ENCODE peak calls at places on chromosomes 4 and X, in eight cellular contexts. J is astrocyte of the spinal cord, G is endothelial cell of umbilical vein, D is IMR-90, O is cardiac muscle cell, R is PC-3, U is suprapubic skin, K is transverse colon. W is an unnamed sample.
A peak's percentile ranks its signal among the peaks of the same experiment; 100 is the strongest.

GRCh38 chr4:6969826-6970800 is 60.5 kb downstream of the TBC1D14 start:
- DNase-seq in J (no peak), G (no peak), D (no peak), O (no peak), R (no peak), U (peak; percentile 59), K (no peak), W (no peak)

GRCh38 chr4:176753049-176753448 is 39.7 kb downstream of the VEGFC start:
- DNase-seq in J (peak; percentile 94), G (peak; percentile 50), D (peak; percentile 95), O (peak; percentile 7), R (peak; percentile 23), U (no peak), K (no peak), W (peak; percentile 22)

GRCh38 chrX:20432048-20432447 is 165.3 kb upstream of the RPS6KA3 start:
- DNase-seq in J (peak; percentile 54), G (no peak), D (peak; percentile 59), O (no peak), R (peak; percentile 74), U (no peak), K (no peak), W (peak; percentile 5)

GRCh38 chrX:7316280-7316679 is 168.3 kb upstream of the PUDP start:
- DNase-seq in J (no peak), G (no peak), D (no peak), O (no peak), R (peak; percentile 53), U (no peak), K (no peak), W (peak; percentile 36)

GRCh38 chr4:170420255-170420693 is 330.5 kb upstream of the AADAT start:
- DNase-seq in J (no peak), G (no peak), D (peak; percentile 57), O (no peak), R (peak; percentile 14), U (no peak), K (no peak), W (no peak)

GRCh38 chrX:38426785-38427184 is 74.4 kb downstream of the OTC start:
- DNase-seq in J (no peak), G (peak; percentile 1), D (no peak), O (no peak), R (peak; percentile 8), U (no peak), K (no peak), W (peak; percentile 51)

GRCh38 chrX:150212672-150213480 is 150.2 kb upstream of the MAMLD1 start:
- DNase-seq in J (peak; percentile 12), G (no peak), D (peak; percentile 52), O (peak; percentile 81), R (no peak), U (no peak), K (no peak), W (no peak)

GRCh38 chr4:8739820-8740665 is 131.6 kb downstream of the HMX1 start:
- DNase-seq in J (no peak), G (no peak), D (no peak), O (no peak), R (no peak), U (peak; percentile 58), K (no peak), W (no peak)

GRCh38 chrX:1323315-1323714 is 13.3 kb upstream of the IL3RA start:
- DNase-seq in J (no peak), G (peak; percentile 72), D (no peak), O (peak; percentile 49), R (peak; percentile 64), U (no peak), K (peak; percentile 63), W (no peak)

GRCh38 chrX:57155171-57155570 is 18.0 kb upstream of the SPIN2A start:
- DNase-seq in J (no peak), G (no peak), D (no peak), O (no peak), R (no peak), U (no peak), K (peak; percentile 29), W (no peak)

GRCh38 chr4:8215001-8215427 is 15.9 kb downstream of the SH3TC1 start:
- DNase-seq in J (peak; percentile 46), G (peak; percentile 20), D (peak; percentile 84), O (peak; percentile 46), R (no peak), U (no peak), K (no peak), W (peak; percentile 96)

GRCh38 chrX:153061732-153062131 is 5.5 kb downstream of the PNMA3 start:
- DNase-seq in J (peak; percentile 32), G (no peak), D (peak; percentile 55), O (no peak), R (peak; percentile 71), U (no peak), K (no peak), W (peak; percentile 11)

GRCh38 chr4:158219623-158220022 is 9.3 kb downstream of the TMEM144 start:
- DNase-seq in J (no peak), G (no peak), D (no peak), O (no peak), R (no peak), U (no peak), K (no peak), W (no peak)

GRCh38 chr4:35503435-35503834 is 740.9 kb downstream of the ARAP2 start:
- DNase-seq in J (no peak), G (no peak), D (no peak), O (no peak), R (no peak), U (no peak), K (no peak), W (no peak)

GRCh38 chr4:54499308-54500074 is 158.3 kb upstream of the KIT start:
- DNase-seq in J (peak; percentile 79), G (no peak), D (peak; percentile 5), O (no peak), R (peak; percentile 52), U (no peak), K (no peak), W (peak; percentile 16)

GRCh38 chr4:7777017-7777710 is 162.5 kb downstream of the AFAP1 start:
- DNase-seq in J (no peak), G (no peak), D (no peak), O (no peak), R (no peak), U (no peak), K (no peak), W (no peak)

GRCh38 chr4:122963222-122963621 is 40.8 kb upstream of the NUDT6 start:
- DNase-seq in J (peak; percentile 5), G (no peak), D (peak; percentile 45), O (no peak), R (peak; percentile 32), U (no peak), K (no peak), W (peak; percentile 87)

GRCh38 chr4:26055855-26056254 is 141.8 kb downstream of the SMIM20 start:
- DNase-seq in J (no peak), G (no peak), D (no peak), O (no peak), R (peak; percentile 3), U (no peak), K (no peak), W (no peak)

GRCh38 chr4:39134674-39135073 is 47.7 kb upstream of the WDR19 start:
- DNase-seq in J (no peak), G (peak; percentile 16), D (peak; percentile 1), O (no peak), R (peak; percentile 7), U (no peak), K (no peak), W (no peak)

GRCh38 chr4:81052119-81053068 is 21.9 kb downstream of the BMP3 start:
- DNase-seq in J (peak; percentile 72), G (peak; percentile 52), D (peak; percentile 74), O (peak; percentile 85), R (peak; percentile 74), U (no peak), K (peak; percentile 79), W (peak; percentile 79)

GRCh38 chr4:152189451-152190179 is 346.3 kb downstream of the FBXW7 start:
- DNase-seq in J (no peak), G (no peak), D (no peak), O (no peak), R (no peak), U (no peak), K (no peak), W (no peak)

GRCh38 chr4:115537387-115537786 is 424.0 kb upstream of the NDST4 start:
- DNase-seq in J (peak; percentile 41), G (no peak), D (no peak), O (no peak), R (peak; percentile 27), U (no peak), K (no peak), W (peak; percentile 26)
- TF ChIP-seq CTCF in J (no peak), G (no peak), D (no peak), O (no peak), R (peak; percentile 42), U (no peak), K (no peak), W (peak; percentile 44)

DNA sequence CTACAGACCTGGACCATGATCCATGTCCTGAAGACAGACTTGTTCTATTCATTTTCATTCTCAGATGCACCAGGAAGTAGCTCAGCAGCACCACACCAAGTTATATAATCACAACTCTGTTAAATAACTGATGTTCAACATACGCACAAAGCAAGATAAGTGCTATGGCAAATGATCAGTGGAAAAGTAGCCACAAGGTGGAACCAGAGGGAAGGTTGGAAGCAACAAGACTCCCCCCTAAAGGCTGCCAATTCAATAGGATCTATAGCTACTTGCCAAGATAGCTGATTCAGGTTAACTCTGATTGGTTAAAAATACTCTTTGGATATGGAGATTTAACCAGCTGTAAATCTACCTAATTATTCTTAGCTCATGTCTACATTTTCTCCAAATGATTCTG is 23.7 kb upstream of the FAM47B start:
- DNase-seq in J (peak; percentile 67), G (peak; percentile 67), D (peak; percentile 75), O (peak; percentile 74), R (peak; percentile 67), U (no peak), K (no peak), W (peak; percentile 58)
- TF ChIP-seq CTCF in J (peak; percentile 51), G (peak; percentile 42), D (peak; percentile 53), O (peak; percentile 48), R (peak; percentile 71), U (no peak), K (no peak), W (peak; percentile 28)

GRCh38 chr4:15928883-15929282 is 9.7 kb downstream of the FGFBP1 start:
- DNase-seq in J (no peak), G (no peak), D (no peak), O (no peak), R (no peak), U (no peak), K (no peak), W (no peak)
- TF ChIP-seq CTCF in J (no peak), G (no peak), D (no peak), O (no peak), R (no peak), U (no peak), K (no peak), W (no peak)

DNA sequence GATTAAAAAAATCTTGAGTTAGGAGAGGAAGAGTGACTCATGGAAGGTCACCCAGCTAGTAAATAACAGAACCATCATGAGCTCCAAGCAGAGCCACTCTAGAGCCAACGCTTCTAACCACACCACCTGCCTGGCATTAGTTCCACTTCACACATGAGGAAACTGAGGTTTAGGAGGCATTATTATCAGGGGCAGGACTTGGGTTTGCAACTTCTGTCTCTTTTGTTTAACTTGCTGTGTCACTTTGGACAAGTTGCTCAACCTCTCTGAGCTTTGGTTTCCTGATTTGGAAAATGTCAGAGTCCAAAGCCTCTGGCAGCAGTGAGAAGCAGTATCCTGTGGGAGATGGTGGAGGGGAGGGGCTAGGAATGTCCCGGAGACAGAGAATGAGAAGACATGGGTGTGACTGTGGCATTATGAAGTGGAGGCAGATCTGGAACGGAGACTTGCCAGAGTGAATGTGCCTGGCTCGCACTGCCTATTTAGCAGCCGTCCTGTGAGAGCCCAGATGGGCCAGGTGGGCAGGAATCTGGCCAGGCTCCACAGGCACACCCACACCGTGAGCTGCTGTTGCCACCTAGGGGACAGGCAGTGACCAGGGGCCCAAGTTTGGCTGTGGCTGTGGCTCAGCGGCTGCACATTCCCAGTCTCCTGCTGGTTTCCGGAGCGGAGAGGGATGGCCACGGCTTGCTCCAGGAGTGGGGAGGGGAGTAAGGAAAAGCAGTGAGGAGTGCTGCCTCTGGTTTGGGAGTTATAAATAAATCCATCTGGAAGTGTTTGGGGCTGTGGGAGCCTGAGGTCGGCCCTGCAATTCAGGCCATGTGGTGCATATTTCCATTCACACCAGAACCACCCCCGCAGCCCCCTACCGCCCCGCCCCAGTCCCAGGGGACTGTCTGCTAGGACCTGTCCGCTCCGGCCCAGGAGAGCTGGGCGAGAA is 93.4 kb downstream of the NHSL2 start:
- DNase-seq in J (peak; percentile 56), G (peak; percentile 45), D (no peak), O (peak; percentile 59), R (peak; percentile 42), U (no peak), K (no peak), W (no peak)
- TF ChIP-seq CTCF in J (peak; percentile 19), G (no peak), D (no peak), O (peak; percentile 22), R (peak; percentile 48), U (no peak), K (peak; percentile 10), W (no peak)

W was measured in MCF 10A.